ENCODE peak calls at places on chromosomes 1 and 21, in four cellular contexts. U is CD4-positive, alpha-beta memory T cell; Q is mammary epithelial cell; B is uterus. D is an unnamed sample.

GRCh38 chr1:199272690-199273089 is 633.9 kb downstream of the PTPRC start:
- DNase-seq in U (no peak), Q (peak; percentile 90), B (no peak), D (peak; percentile 82)

GRCh38 chr1:230355594-230355993 is 70.5 kb downstream of the PGBD5 start:
- DNase-seq in B (no peak), Q (no peak), U (no peak), D (no peak)

GRCh38 chr1:1371354-1371740 is 3.7 kb downstream of the AURKAIP1 start:
- DNase-seq in Q (no peak), U (peak; percentile 87), B (no peak), D (no peak)

GRCh38 chr21:16071761-16072160 is 342.0 kb downstream of the USP25 start:
- DNase-seq in B (no peak), U (no peak), Q (no peak), D (no peak)

GRCh38 chr1:176157995-176158394 is 49.1 kb downstream of the COP1 start:
- DNase-seq in Q (no peak), B (no peak), U (no peak), D (no peak)

GRCh38 chr1:23590058-23590783 is 30.9 kb upstream of the ID3 start:
- DNase-seq in Q (no peak), U (no peak), B (no peak), D (no peak)

GRCh38 chr1:232226197-232226681 is 403.7 kb downstream of the SIPA1L2 start:
- DNase-seq in U (peak; percentile 24), B (no peak), Q (peak; percentile 73), D (no peak)

GRCh38 chr1:25990702-25991395 is 7.0 kb downstream of the PAFAH2 start:
- DNase-seq in Q (no peak), B (no peak), U (peak; percentile 36), D (no peak)

GRCh38 chr21:46173573-46173972 is 10.7 kb downstream of the SPATC1L start:
- DNase-seq in B (peak; percentile 6), U (no peak), Q (no peak), D (no peak)

GRCh38 chr1:86421601-86422280 is 2.2 kb upstream of the CLCA2 start:
- DNase-seq in B (no peak), Q (peak; percentile 48), U (no peak), D (no peak)

GRCh38 chr1:145845144-145845513 is 301 bp upstream of the NUDT17 start:
- DNase-seq in Q (no peak), U (no peak), B (no peak), D (no peak)

GRCh38 chr1:17531682-17532487 is 7.6 kb upstream of the ARHGEF10L start:
- DNase-seq in U (no peak), B (peak; percentile 83), Q (peak; percentile 75), D (no peak)

DNA sequence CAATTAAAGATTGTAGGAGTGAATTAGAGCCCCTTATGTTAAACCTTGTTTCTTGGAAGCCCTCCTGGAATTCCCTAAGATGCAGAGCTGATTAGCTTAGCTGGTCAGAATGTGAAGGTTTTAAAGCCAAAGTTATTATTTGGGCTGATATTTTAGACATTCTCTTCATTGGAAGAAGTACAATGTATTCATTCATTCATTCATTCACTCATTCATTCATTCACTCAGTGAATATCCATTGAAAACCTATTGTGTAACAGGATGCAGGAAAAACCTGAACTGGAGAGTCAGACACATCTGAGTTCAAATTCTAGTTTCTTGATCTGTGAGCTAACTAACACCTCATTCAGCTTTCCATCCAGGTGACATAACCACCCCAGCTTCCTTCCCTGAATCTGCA is 29.7 kb downstream of the DDR2 start:
- DNase-seq in B (no peak), Q (no peak), U (no peak), D (no peak)
- H3K4me1 ChIP-seq in B (no peaks in the 10 kb centered on the region), Q (peaks cover 10% of the 10 kb centered on the region), U (no peaks in the 10 kb centered on the region), D (no peaks in the 10 kb centered on the region)

GRCh38 chr1:36393686-36394085 is 4.0 kb downstream of the LSM10 start:
- DNase-seq in B (no peak), Q (no peak), U (no peak), D (no peak)

GRCh38 chr1:36397083-36397377 is 678 bp downstream of the LSM10 start:
- DNase-seq in U (no peak), Q (no peak), B (no peak), D (no peak)

GRCh38 chr1:36398370-36398977 is 766 bp upstream of the LSM10 start:
- DNase-seq in B (no peak), U (no peak), Q (no peak), D (no peak)

GRCh38 chr1:36397378-36398230 is at the start of gene LSM10:
- DNase-seq in Q (peak; percentile 93), B (peak; percentile 94), U (peak; percentile 85), D (peak; percentile 87)

GRCh38 chr1:36396359-36396758 is 1.3 kb downstream of the LSM10 start:
- DNase-seq in Q (no peak), U (no peak), B (no peak), D (no peak)
- H3K4me3 ChIP-seq in Q (no peak overlapping the region), U (no peak overlapping the region), B (no peak overlapping the region), D (no peak overlapping the region)

GRCh38 chr1:8019229-8019620 is 6.9 kb downstream of the ERRFI1 start:
- DNase-seq in U (no peak), Q (no peak), B (no peak), D (no peak)
- H3K4me1 ChIP-seq in U (no peaks in the 10 kb centered on the region), Q (peaks cover 87% of the 10 kb centered on the region), B (no peaks in the 10 kb centered on the region), D (peaks cover 65% of the 10 kb centered on the region)

GRCh38 chr1:147470079-147470478 is 71.2 kb upstream of the BCL9 start:
- DNase-seq in U (no peak), Q (no peak), B (no peak), D (no peak)
- H3K4me3 ChIP-seq in U (no peak overlapping the region), Q (no peak overlapping the region), B (no peak overlapping the region), D (no peak overlapping the region)

D was measured in Panc1.